ENCODE peak calls at places on chromosomes 13 and 19, in seven cellular contexts. Z, M, S, J, O, T and B are unnamed samples.

GRCh38 chr13:79681069-79681468 is 200.1 kb downstream of the NDFIP2 start:
- DNase-seq in M (no peak), J (no peak), T (no peak), O (no peak), S (no peak), Z (no peak), B (no peak)

GRCh38 chr13:45718063-45718462 is 15.9 kb downstream of the CBY2 start:
- DNase-seq in M (peak), J (no peak), S (no peak), O (no peak), Z (peak), T (no peak), B (peak)

GRCh38 chr19:2488942-2489731 is 13.2 kb downstream of the GADD45B start:
- DNase-seq in J (no peak), M (no peak), O (peak), S (peak), T (no peak), Z (peak), B (peak)

GRCh38 chr19:58498316-58499020 is 13.3 kb downstream of the SLC27A5 start:
- DNase-seq in S (no peak), Z (no peak), J (no peak), M (no peak), O (no peak), T (no peak), B (no peak)

GRCh38 chr13:34391071-34391470 is 551.0 kb upstream of the NBEA start:
- DNase-seq in Z (no peak), M (peak), S (no peak), O (no peak), J (no peak), T (no peak), B (no peak)

GRCh38 chr19:11538232-11539036 is at the start of gene CNN1:
- DNase-seq in O (no peak), M (no peak), Z (peak), J (no peak), T (no peak), S (peak), B (peak)

GRCh38 chr13:42729857-42730402 is 51.5 kb upstream of the FAM216B start:
- DNase-seq in T (no peak), S (no peak), J (no peak), O (no peak), Z (no peak), M (no peak), B (no peak)

GRCh38 chr19:30160996-30161655 is 211.1 kb upstream of the ZNF536 start:
- DNase-seq in M (no peak), O (no peak), Z (no peak), T (no peak), J (no peak), S (no peak), B (no peak)

GRCh38 chr13:39955560-39955959 is 300.1 kb downstream of the COG6 start:
- DNase-seq in T (no peak), M (no peak), Z (no peak), S (no peak), J (no peak), O (no peak), B (no peak)

GRCh38 chr13:45331123-45331619 is 9.8 kb downstream of the TPT1 start:
- DNase-seq in J (no peak), S (no peak), Z (no peak), M (peak), T (no peak), O (no peak), B (no peak)

GRCh38 chr19:53365899-53366493 is 491 bp downstream of the ZNF525 start:
- DNase-seq in S (no peak), J (no peak), T (peak), Z (peak), M (no peak), O (peak), B (no peak)